ENCODE peak calls at places on chromosome 15, in ten cellular contexts. Z is astrocyte of the spinal cord; D is kidney; L is midbrain; K is stimulated activated CD8-positive, alpha-beta memory T cell treated with anti-CD3 and anti-CD28 coated beads, Interleukin-15, amount 100 ng/mL, for 4 hours; I is activated CD8-positive, alpha-beta memory T cell treated with anti-CD3 and anti-CD28 coated beads, Interleukin-2, amount 10 ng/mL, durations not matched to agents 7 days and 5 days; S is neural crest cell; P is adipocyte; M is HT-29; A is mammary epithelial cell. J is an unnamed sample.

GRCh38 chr15:78391781-78392180 is 46.2 kb upstream of the IREB2 start:
- DNase-seq in A (no peak), S (no peak), P (no peak), D (no peak), M (no peak), Z (no peak), I (no peak), L (no peak), K (no peak), J (no peak)

GRCh38 chr15:70748281-70748747 is 15.0 kb downstream of the UACA start:
- DNase-seq in L (peak), P (no peak), D (peak), Z (no peak), K (no peak), M (no peak), I (no peak), A (no peak), S (no peak), J (no peak)

GRCh38 chr15:58628206-58629057 is 121.1 kb downstream of the ADAM10 start:
- DNase-seq in D (no peak), A (peak), M (no peak), P (peak), K (no peak), I (no peak), S (no peak), L (peak), Z (peak), J (no peak)

GRCh38 chr15:67783303-67783702 is 42.0 kb upstream of the SKOR1 start:
- DNase-seq in S (no peak), K (no peak), M (no peak), Z (no peak), I (peak), P (no peak), D (no peak), A (no peak), L (no peak), J (no peak)

GRCh38 chr15:33188654-33189257 is 5.8 kb downstream of the FMN1 start:
- DNase-seq in D (no peak), K (no peak), A (no peak), I (no peak), Z (no peak), P (no peak), M (no peak), S (no peak), L (no peak), J (no peak)

GRCh38 chr15:58467722-58468436 is 36.1 kb downstream of the LIPC start:
- DNase-seq in S (no peak), D (no peak), M (no peak), P (no peak), L (no peak), K (no peak), Z (peak), I (no peak), A (no peak), J (no peak)

GRCh38 chr15:100766225-100767001 is 113.2 kb upstream of the ALDH1A3 start:
- DNase-seq in A (no peak), L (no peak), K (no peak), Z (no peak), P (peak), M (no peak), D (no peak), I (no peak), S (no peak), J (no peak)

GRCh38 chr15:88648357-88649214 is 9.8 kb downstream of the ISG20 start:
- DNase-seq in L (no peak), M (peak), I (peak), D (peak), K (no peak), Z (no peak), P (no peak), A (peak), S (no peak), J (no peak)

GRCh38 chr15:100061944-100062343 is 279.8 kb downstream of the ADAMTS17 start:
- DNase-seq in K (no peak), Z (no peak), L (no peak), I (no peak), P (no peak), S (no peak), D (no peak), M (no peak), A (no peak), J (no peak)

GRCh38 chr15:52288051-52288942 is 7.3 kb downstream of the MYO5C start:
- DNase-seq in S (no peak), L (no peak), P (no peak), I (no peak), A (peak), K (no peak), Z (peak), M (peak), D (no peak), J (no peak)

GRCh38 chr15:25846377-25846776 is 16.8 kb downstream of the ATP10A start:
- DNase-seq in P (no peak), M (no peak), A (no peak), K (peak), I (peak), S (no peak), Z (no peak), D (no peak), L (no peak), J (no peak)

GRCh38 chr15:62822228-62822627 is 220.3 kb upstream of the TPM1 start:
- DNase-seq in S (no peak), D (no peak), I (no peak), L (no peak), A (no peak), P (no peak), K (no peak), M (no peak), Z (no peak), J (no peak)

GRCh38 chr15:47688573-47689086 is 28.7 kb upstream of the SEMA6D start:
- DNase-seq in L (no peak), K (no peak), Z (peak), A (peak), I (no peak), S (no peak), M (no peak), P (peak), D (no peak), J (no peak)

GRCh38 chr15:45347989-45348388 is 30.4 kb downstream of the GATM start:
- DNase-seq in Z (no peak), M (no peak), P (no peak), L (no peak), D (no peak), I (no peak), S (no peak), K (no peak), A (no peak), J (no peak)

GRCh38 chr15:68614621-68615035 is 35.8 kb downstream of the CORO2B start:
- DNase-seq in A (no peak), M (no peak), Z (peak), L (peak), P (no peak), K (no peak), S (peak), I (no peak), D (no peak), J (no peak)

GRCh38 chr15:101063891-101064794 is 145.0 kb downstream of the LRRK1 start:
- DNase-seq in K (no peak), Z (peak), I (no peak), L (peak), P (no peak), S (no peak), D (peak), A (no peak), M (no peak), J (no peak)